ENCODE peak calls at places on chromosomes 3 and 15, in four cellular contexts. Q is fibroblast of pulmonary artery, U is astrocyte, O is testis. S is an unnamed sample.

GRCh38 chr15:66580643-66581042 is 14.8 kb upstream of the LCTL start:
- DNase-seq in Q (peak), U (peak), O (no peak), S (peak)

GRCh38 chr3:193910310-193910709 is 225.6 kb upstream of the HES1 start:
- DNase-seq in O (no peak), U (no peak), Q (no peak), S (no peak)

GRCh38 chr3:64798316-64798715 is 110.5 kb upstream of the ADAMTS9 start:
- DNase-seq in Q (no peak), U (no peak), O (no peak), S (no peak)

GRCh38 chr3:65545429-65545828 is 493.3 kb downstream of the MAGI1 start:
- DNase-seq in O (no peak), Q (peak), U (peak), S (peak)

GRCh38 chr3:10641760-10642159 is 136.4 kb upstream of the ATP2B2 start:
- DNase-seq in Q (no peak), U (no peak), O (no peak), S (no peak)

GRCh38 chr3:34178415-34178814 is 380.0 kb downstream of the PDCD6IP start:
- DNase-seq in Q (peak), U (peak), O (no peak), S (peak)

GRCh38 chr3:159781867-159782266 is 206.8 kb upstream of the IL12A start:
- DNase-seq in U (no peak), Q (no peak), O (no peak), S (no peak)

GRCh38 chr3:156620901-156621300 is 53.5 kb upstream of the TIPARP start:
- DNase-seq in O (no peak), U (no peak), Q (no peak), S (no peak)

GRCh38 chr15:58355965-58356358 is 75.8 kb upstream of the LIPC start:
- DNase-seq in U (no peak), O (no peak), Q (no peak), S (no peak)

GRCh38 chr15:100520132-100520921 is 8.4 kb downstream of the CERS3 start:
- DNase-seq in Q (no peak), U (no peak), O (no peak), S (no peak)

GRCh38 chr3:70400194-70400593 is 87.8 kb upstream of the MDFIC2 start:
- DNase-seq in Q (no peak), U (no peak), O (no peak), S (no peak)

GRCh38 chr3:183341545-183342288 is 86.7 kb downstream of the MCF2L2 start:
- DNase-seq in U (no peak), O (peak), Q (no peak), S (no peak)

DNA sequence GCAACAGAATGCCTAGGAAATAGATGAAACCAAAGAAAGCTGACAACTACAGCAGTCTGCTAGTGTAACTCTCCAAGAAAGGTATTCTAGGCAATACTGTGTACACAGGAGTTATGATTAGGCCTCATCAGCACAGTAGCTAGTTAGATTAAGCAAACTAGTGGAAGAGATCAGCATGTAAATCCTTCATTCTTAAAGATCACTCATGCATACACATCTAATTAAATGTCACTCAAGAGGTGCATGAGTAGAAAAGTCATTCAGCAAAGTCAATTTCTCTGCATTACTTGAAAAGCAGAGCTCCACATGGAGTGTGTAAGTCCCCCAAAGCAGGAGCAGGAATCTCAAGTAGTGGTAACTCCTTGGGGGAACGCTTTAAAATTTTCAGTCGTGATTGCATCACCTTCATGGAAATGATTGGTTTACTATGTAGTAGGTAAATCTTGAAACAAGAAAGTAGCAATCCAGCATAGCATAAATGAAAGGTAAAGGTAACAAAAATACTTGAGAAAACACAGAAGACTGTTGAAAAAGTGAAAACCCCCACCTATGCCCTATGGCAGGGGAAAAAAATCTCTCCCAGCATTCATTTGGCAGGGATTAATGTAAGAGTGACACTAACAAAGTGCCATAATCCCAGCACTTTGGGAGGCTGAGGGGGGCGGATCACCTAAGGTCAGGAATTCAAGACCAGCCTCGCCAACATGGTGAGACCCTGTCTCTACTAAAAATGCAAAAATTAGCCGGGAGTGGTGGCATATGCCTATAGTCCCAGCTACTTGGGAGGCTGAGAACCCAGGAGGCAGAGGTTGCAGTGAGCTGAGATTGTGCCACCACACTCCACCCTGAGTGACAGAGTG is 29.4 kb upstream of the PPIB start:
- DNase-seq in O (no peak), Q (no peak), U (no peak), S (no peak)
- H3K4me3 ChIP-seq in O (no peak), Q (no peak), U (no peak), S (no peak)

GRCh38 chr3:5187920-5188418 is 462 bp downstream of the EDEM1 start:
- DNase-seq in O (peak), U (no peak), Q (peak), S (peak)

GRCh38 chr3:5186854-5187151 is 704 bp upstream of the EDEM1 start:
- DNase-seq in U (peak), O (peak), Q (peak), S (peak)

GRCh38 chr3:5187152-5187919 is at the start of gene EDEM1:
- DNase-seq in U (peak), O (peak), Q (peak), S (peak)

GRCh38 chr3:5185093-5185673 is 2.3 kb upstream of the EDEM1 start:
- DNase-seq in O (no peak), U (no peak), Q (no peak), S (no peak)

DNA sequence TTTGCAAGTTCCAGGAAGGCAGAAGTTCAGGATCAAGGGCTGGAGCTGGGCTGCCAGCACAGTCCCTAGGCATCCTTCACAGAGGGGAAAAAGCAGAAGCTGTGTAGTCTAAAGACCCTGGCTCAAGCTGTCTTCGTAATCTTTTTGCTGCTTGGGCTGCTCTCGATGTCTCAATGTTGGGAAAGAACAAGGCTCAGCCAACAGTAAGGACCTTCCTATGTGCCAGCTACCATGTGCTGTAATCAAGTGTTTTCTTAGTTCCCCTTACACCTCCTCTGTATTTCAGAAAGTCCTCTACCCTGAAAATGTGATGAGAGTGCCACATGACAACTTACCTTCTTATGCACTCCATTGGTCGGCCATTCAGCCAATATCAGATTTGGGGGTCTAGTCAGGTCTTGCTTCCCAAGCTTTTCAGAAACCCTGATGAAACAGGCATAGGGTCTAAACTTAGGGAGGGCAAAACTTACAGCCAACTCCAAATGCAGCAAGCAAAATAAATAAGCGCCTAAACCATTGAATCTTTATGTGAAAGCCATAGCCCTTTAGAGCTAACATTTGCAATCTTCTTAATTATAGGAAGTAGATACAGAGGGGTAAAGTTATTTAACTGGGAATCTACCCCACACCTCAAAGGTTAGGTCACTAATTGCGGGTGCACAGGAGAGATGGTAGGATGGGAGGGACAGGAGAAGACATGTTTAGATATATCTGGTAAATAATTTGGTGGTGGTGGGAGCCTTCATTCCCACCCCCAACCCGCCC is 1.2 kb upstream of the EDEM1 start:
- DNase-seq in U (no peak), O (no peak), Q (no peak), S (no peak)
- H3K4me3 ChIP-seq in U (peak), O (peak), Q (peak), S (peak)

GRCh38 chr15:75366163-75366562 is 2.2 kb downstream of the MAN2C1 start:
- DNase-seq in U (no peak), O (no peak), Q (no peak), S (no peak)

GRCh38 chr15:75367913-75368688 is at the start of gene MAN2C1:
- DNase-seq in Q (peak), O (peak), U (peak), S (peak)

GRCh38 chr15:75364881-75365280 is 3.5 kb downstream of the MAN2C1 start:
- DNase-seq in U (no peak), O (no peak), Q (no peak), S (no peak)

GRCh38 chr15:75368689-75369239 is 357 bp upstream of the MAN2C1 start:
- DNase-seq in U (peak), O (no peak), Q (no peak), S (no peak)

DNA sequence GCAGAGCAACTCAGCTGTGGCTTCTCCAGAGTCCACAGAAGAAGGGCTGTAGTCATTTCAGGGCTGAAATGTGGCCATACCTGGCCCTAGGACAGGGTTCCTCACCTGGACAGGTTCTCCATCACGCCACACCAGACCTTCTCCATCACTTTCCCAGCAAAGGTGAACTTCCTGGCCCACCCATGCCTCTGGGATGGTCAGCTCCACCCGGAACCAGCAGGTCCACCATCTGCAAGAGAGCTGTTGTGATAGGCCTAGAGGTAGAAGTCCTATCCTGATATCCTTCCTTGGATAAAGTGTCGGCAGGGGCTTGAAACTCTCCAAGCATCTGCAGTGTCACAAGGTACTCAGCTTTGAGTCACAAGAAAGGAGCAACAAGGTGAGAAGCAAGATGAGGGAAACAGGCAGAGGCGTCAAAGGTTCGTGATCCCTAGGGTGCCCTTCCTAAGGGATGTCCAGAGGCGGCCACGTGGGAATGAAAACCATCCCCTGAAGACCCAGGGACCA is 948 bp downstream of the MAN2C1 start:
- DNase-seq in Q (no peak), U (no peak), O (no peak), S (no peak)
- H3K4me3 ChIP-seq in Q (peak), U (peak), O (peak), S (peak)

DNA sequence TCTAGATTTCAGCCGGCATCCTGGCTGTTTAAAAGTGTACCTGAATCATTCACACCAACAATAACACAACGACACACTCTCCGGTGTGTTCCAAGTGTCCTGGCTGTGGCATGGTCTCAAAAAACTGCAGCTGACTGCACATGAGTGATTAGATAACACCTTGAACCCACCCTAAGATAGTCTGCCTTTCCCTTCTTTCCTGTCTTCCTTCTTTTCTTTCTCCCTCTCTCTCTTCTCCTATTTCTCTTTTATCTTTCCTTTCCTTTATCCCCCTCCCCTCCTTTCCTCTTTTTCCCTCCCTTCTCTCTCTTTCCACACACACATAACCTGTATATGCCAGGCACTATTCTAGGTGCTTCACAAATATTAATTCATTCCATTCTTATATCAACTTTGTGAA is 1.2 kb upstream of the FAH start:
- DNase-seq in O (no peak), U (no peak), Q (no peak), S (no peak)
- H3K4me3 ChIP-seq in O (no peak), U (no peak), Q (no peak), S (no peak)

GRCh38 chr3:184937611-184938010 is 125.6 kb downstream of the VPS8 start:
- DNase-seq in Q (no peak), U (no peak), O (no peak), S (no peak)
- H3K4me3 ChIP-seq in Q (no peak), U (no peak), O (no peak), S (no peak)

GRCh38 chr3:71752911-71753715 is 542 bp upstream of the GPR27 start:
- DNase-seq in U (no peak), Q (no peak), O (peak), S (no peak)
- H3K4me3 ChIP-seq in U (no peak), Q (no peak), O (peak), S (no peak)

S was measured in cardiac fibroblast.